ENCODE peak calls at places on chromosome 11, in eight cellular contexts. R, K, W, Y, N, B, S and J are unnamed samples.

GRCh38 chr11:72591785-72592490 is 82.3 kb downstream of the PDE2A start:
- DNase-seq in W (peak), B (peak), R (no peak), S (no peak), Y (peak), K (no peak), N (no peak), J (no peak)

GRCh38 chr11:76666408-76666807 is 4.1 kb downstream of the LRRC32 start:
- DNase-seq in Y (no peak), R (peak), W (no peak), B (no peak), K (peak), N (no peak), S (no peak), J (no peak)

GRCh38 chr11:32451808-32452207 is 16.5 kb upstream of the WT1 start:
- DNase-seq in S (no peak), N (no peak), K (no peak), W (no peak), Y (no peak), R (no peak), B (no peak), J (no peak)

GRCh38 chr11:17388609-17389204 is at the start of gene KCNJ11:
- DNase-seq in K (peak), N (no peak), Y (no peak), W (no peak), S (peak), B (no peak), R (no peak), J (no peak)

GRCh38 chr11:12287009-12287373 is 90.4 kb upstream of the PARVA start:
- DNase-seq in K (no peak), N (peak), W (no peak), B (peak), R (no peak), Y (no peak), S (no peak), J (peak)

GRCh38 chr11:980438-981365 is 55.0 kb downstream of the AP2A2 start:
- DNase-seq in S (no peak), N (no peak), R (peak), K (no peak), B (no peak), W (no peak), Y (no peak), J (no peak)

GRCh38 chr11:95360382-95360781 is 129.4 kb upstream of the SESN3 start:
- DNase-seq in W (no peak), B (no peak), N (no peak), Y (no peak), S (no peak), K (no peak), R (no peak), J (no peak)

GRCh38 chr11:12122083-12122482 is 11.7 kb downstream of the MICAL2 start:
- DNase-seq in K (peak), S (no peak), Y (no peak), W (peak), B (no peak), R (no peak), N (no peak), J (no peak)

GRCh38 chr11:117545706-117546105 is 218.1 kb downstream of the CEP164 start:
- DNase-seq in W (no peak), B (no peak), R (no peak), K (no peak), N (no peak), Y (no peak), S (no peak), J (no peak)

GRCh38 chr11:130671801-130672700 is 223.6 kb downstream of the ADAMTS15 start:
- DNase-seq in W (no peak), R (no peak), K (peak), Y (no peak), B (no peak), S (no peak), N (no peak), J (no peak)

GRCh38 chr11:102564110-102564509 is 33.6 kb upstream of the MMP7 start:
- DNase-seq in Y (no peak), K (no peak), R (no peak), B (no peak), N (no peak), W (no peak), S (no peak), J (no peak)

GRCh38 chr11:877565-877964 is 33.0 kb downstream of the CHID1 start:
- DNase-seq in R (no peak), K (peak), N (no peak), S (no peak), W (peak), Y (no peak), B (peak), J (no peak)

GRCh38 chr11:62472063-62472884 is 53.4 kb downstream of the SCGB1A1 start:
- DNase-seq in Y (no peak), B (no peak), N (no peak), R (no peak), K (no peak), S (no peak), W (no peak), J (peak)

GRCh38 chr11:30254307-30255298 is 23.8 kb downstream of the FSHB start:
- DNase-seq in W (no peak), B (no peak), K (no peak), S (no peak), R (no peak), Y (no peak), N (no peak), J (no peak)

GRCh38 chr11:69808708-69809107 is 10.5 kb downstream of the FGF3 start:
- DNase-seq in S (no peak), W (no peak), K (peak), R (no peak), B (no peak), Y (no peak), N (no peak), J (no peak)

GRCh38 chr11:8959546-8960166 is 4.6 kb downstream of the TMEM9B start:
- DNase-seq in Y (peak), B (no peak), K (peak), N (no peak), W (peak), R (no peak), S (peak), J (no peak)